ENCODE peak calls at places on chromosomes 7 and 10, in eight cellular contexts. U is CD4-positive, alpha-beta T cell; J is tibial nerve; E is GM13976; G is Calu3; R is stomach; H is endothelial cell; Z is uterus. P is an unnamed sample.

GRCh38 chr10:131682271-131682962 is 218.4 kb upstream of the PPP2R2D start:
- DNase-seq in U (no peak), J (no peak), E (no peak), G (no peak), R (no peak), H (no peak), Z (no peak), P (no peak)

GRCh38 chr10:110207805-110208613 is 604 bp downstream of the MXI1 start:
- DNase-seq in U (peak), J (no peak), E (peak), G (no peak), R (peak), H (peak), Z (peak), P (peak)

GRCh38 chr10:50367732-50368131 is 116.4 kb upstream of the ASAH2 start:
- DNase-seq in U (no peak), J (peak), E (no peak), G (peak), R (no peak), H (peak), Z (no peak), P (peak)

GRCh38 chr10:31593124-31593523 is 274.1 kb downstream of the ZEB1 start:
- DNase-seq in U (no peak), J (no peak), E (no peak), G (no peak), R (no peak), H (no peak), Z (no peak), P (no peak)

GRCh38 chr10:92075829-92076228 is 152.3 kb downstream of the BTAF1 start:
- DNase-seq in U (no peak), J (no peak), E (no peak), G (no peak), R (no peak), H (no peak), Z (no peak), P (no peak)

GRCh38 chr10:32377458-32378370 is 30.8 kb upstream of the EPC1 start:
- DNase-seq in U (no peak), J (peak), E (no peak), G (no peak), R (no peak), H (no peak), Z (peak), P (peak)

GRCh38 chr10:11578802-11579255 is 32.6 kb downstream of the USP6NL start:
- DNase-seq in U (no peak), J (no peak), E (peak), G (no peak), R (no peak), H (no peak), Z (no peak), P (no peak)

GRCh38 chr7:130793855-130794618 is 60.0 kb upstream of the KLF14 start:
- DNase-seq in U (no peak), J (peak), E (no peak), G (peak), R (no peak), H (no peak), Z (no peak), P (peak)

GRCh38 chr10:91077549-91078017 is 142.9 kb upstream of the PCGF5 start:
- DNase-seq in U (no peak), J (peak), E (no peak), G (peak), R (peak), H (no peak), Z (peak), P (peak)

GRCh38 chr7:157235357-157236018 is 96.8 kb downstream of the UBE3C start:
- DNase-seq in U (no peak), J (no peak), E (no peak), G (no peak), R (no peak), H (no peak), Z (no peak), P (no peak)

GRCh38 chr10:64430690-64431323 is 909.6 kb downstream of the REEP3 start:
- DNase-seq in U (no peak), J (no peak), E (no peak), G (peak), R (no peak), H (peak), Z (no peak), P (peak)

GRCh38 chr7:8871716-8872115 is 438.3 kb downstream of the NXPH1 start:
- DNase-seq in U (no peak), J (no peak), E (no peak), G (no peak), R (no peak), H (no peak), Z (no peak), P (no peak)

GRCh38 chr7:25864511-25864910 is 287.5 kb upstream of the NFE2L3 start:
- DNase-seq in U (no peak), J (no peak), E (no peak), G (no peak), R (no peak), H (no peak), Z (no peak), P (no peak)

GRCh38 chr7:75719626-75720025 is 19.1 kb downstream of the HIP1 start:
- DNase-seq in U (no peak), J (no peak), E (no peak), G (no peak), R (no peak), H (no peak), Z (no peak), P (no peak)

GRCh38 chr7:7858559-7858958 is 110.0 kb upstream of the GLCCI1 start:
- DNase-seq in U (no peak), J (no peak), E (no peak), G (no peak), R (no peak), H (no peak), Z (no peak), P (no peak)

GRCh38 chr10:30625110-30625509 is 4.4 kb downstream of the LYZL2 start:
- DNase-seq in U (no peak), J (no peak), E (no peak), G (no peak), R (no peak), H (no peak), Z (no peak), P (no peak)

GRCh38 chr10:73647211-73647874 is 6.1 kb upstream of the MYOZ1 start:
- DNase-seq in U (no peak), J (peak), E (peak), G (no peak), R (peak), H (peak), Z (peak), P (no peak)

GRCh38 chr10:38010150-38010903 is at the start of gene ZNF33A:
- DNase-seq in U (peak), J (peak), E (peak), G (peak), R (peak), H (peak), Z (peak), P (peak)
- TF ChIP-seq CTCF in U (no peak), J (no peak), E (no peak), G (no peak), R (no peak), H (no peak), Z (no peak), P (no peak)

GRCh38 chr10:87622290-87623004 is 37.2 kb upstream of the PAPSS2 start:
- DNase-seq in U (no peak), J (no peak), E (no peak), G (no peak), R (no peak), H (no peak), Z (no peak), P (no peak)
- TF ChIP-seq CTCF in U (no peak), J (no peak), E (no peak), G (no peak), R (no peak), H (no peak), Z (no peak), P (no peak)

GRCh38 chr7:100157334-100158228 is 942 bp downstream of the TRAPPC14 start:
- DNase-seq in U (no peak), J (peak), E (peak), G (no peak), R (no peak), H (peak), Z (peak), P (peak)
- TF ChIP-seq CTCF in U (no peak), J (no peak), E (no peak), G (no peak), R (no peak), H (no peak), Z (no peak), P (no peak)

GRCh38 chr10:28738200-28738599 is 60.9 kb downstream of the BAMBI start:
- DNase-seq in U (no peak), J (no peak), E (no peak), G (no peak), R (no peak), H (no peak), Z (no peak), P (no peak)
- TF ChIP-seq CTCF in U (no peak), J (no peak), E (no peak), G (no peak), R (no peak), H (peak), Z (no peak), P (no peak)

GRCh38 chr7:42617781-42618457 is 294.0 kb downstream of the C7orf25 start:
- DNase-seq in U (no peak), J (no peak), E (no peak), G (no peak), R (no peak), H (no peak), Z (no peak), P (no peak)
- TF ChIP-seq CTCF in U (no peak), J (no peak), E (no peak), G (no peak), R (no peak), H (no peak), Z (no peak), P (no peak)

GRCh38 chr10:70379581-70380176 is 2.7 kb downstream of the LRRC20 start:
- DNase-seq in U (no peak), J (no peak), E (peak), G (no peak), R (no peak), H (no peak), Z (no peak), P (peak)

GRCh38 chr10:70376436-70377378 is 5.7 kb downstream of the LRRC20 start:
- DNase-seq in U (no peak), J (no peak), E (no peak), G (no peak), R (no peak), H (no peak), Z (no peak), P (no peak)

GRCh38 chr10:70380350-70381135 is 1.9 kb downstream of the LRRC20 start:
- DNase-seq in U (no peak), J (no peak), E (no peak), G (no peak), R (no peak), H (no peak), Z (no peak), P (no peak)

GRCh38 chr10:70378122-70378521 is 4.3 kb downstream of the LRRC20 start:
- DNase-seq in U (no peak), J (no peak), E (no peak), G (peak), R (no peak), H (no peak), Z (peak), P (peak)

GRCh38 chr10:70381491-70382421 is 669 bp downstream of the LRRC20 start:
- DNase-seq in U (peak), J (no peak), E (peak), G (peak), R (peak), H (peak), Z (peak), P (no peak)
- TF ChIP-seq CTCF in U (no peak), J (no peak), E (no peak), G (no peak), R (no peak), H (no peak), Z (no peak), P (no peak)

GRCh38 chr10:26860542-26861325 is at the start of gene ABI1:
- DNase-seq in U (peak), J (peak), E (peak), G (peak), R (peak), H (peak), Z (peak), P (peak)
- TF ChIP-seq CTCF in U (no peak), J (peak), E (peak), G (no peak), R (no peak), H (no peak), Z (peak), P (no peak)

GRCh38 chr7:19989906-19990305 is 216.5 kb upstream of the TMEM196 start:
- DNase-seq in U (no peak), J (no peak), E (no peak), G (no peak), R (no peak), H (no peak), Z (no peak), P (no peak)

GRCh38 chr7:19982841-19983835 is 209.7 kb upstream of the TMEM196 start:
- DNase-seq in U (no peak), J (peak), E (no peak), G (peak), R (no peak), H (peak), Z (peak), P (peak)

GRCh38 chr7:19988860-19989259 is 215.4 kb upstream of the TMEM196 start:
- DNase-seq in U (no peak), J (no peak), E (no peak), G (no peak), R (no peak), H (no peak), Z (no peak), P (no peak)

GRCh38 chr7:19984231-19984632 is 210.8 kb upstream of the TMEM196 start:
- DNase-seq in U (no peak), J (no peak), E (no peak), G (no peak), R (no peak), H (peak), Z (no peak), P (no peak)
- TF ChIP-seq CTCF in U (no peak), J (no peak), E (no peak), G (no peak), R (no peak), H (no peak), Z (no peak), P (no peak)

GRCh38 chr7:99310004-99310403 is 15.7 kb upstream of the ARPC1A start:
- DNase-seq in U (no peak), J (no peak), E (no peak), G (no peak), R (no peak), H (no peak), Z (no peak), P (no peak)

GRCh38 chr7:99313204-99313573 is 12.5 kb upstream of the ARPC1A start:
- DNase-seq in U (no peak), J (no peak), E (no peak), G (no peak), R (no peak), H (no peak), Z (no peak), P (no peak)

GRCh38 chr7:99311702-99312101 is 14.0 kb upstream of the ARPC1A start:
- DNase-seq in U (no peak), J (no peak), E (no peak), G (no peak), R (no peak), H (no peak), Z (no peak), P (peak)

GRCh38 chr7:99312316-99313203 is 13.1 kb upstream of the ARPC1A start:
- DNase-seq in U (peak), J (peak), E (peak), G (peak), R (peak), H (peak), Z (peak), P (peak)

GRCh38 chr7:99314504-99314903 is 11.2 kb upstream of the ARPC1A start:
- DNase-seq in U (no peak), J (no peak), E (peak), G (no peak), R (peak), H (no peak), Z (no peak), P (peak)
- TF ChIP-seq CTCF in U (no peak), J (no peak), E (no peak), G (no peak), R (no peak), H (no peak), Z (no peak), P (no peak)

GRCh38 chr10:89469517-89469916 is 55.1 kb downstream of the IFIT5 start:
- DNase-seq in U (no peak), J (no peak), E (no peak), G (no peak), R (no peak), H (no peak), Z (no peak), P (no peak)

GRCh38 chr10:89463846-89464537 is 49.6 kb downstream of the IFIT5 start:
- DNase-seq in U (no peak), J (no peak), E (no peak), G (no peak), R (no peak), H (no peak), Z (no peak), P (no peak)

GRCh38 chr10:89468625-89469024 is 54.3 kb downstream of the IFIT5 start:
- DNase-seq in U (no peak), J (no peak), E (no peak), G (peak), R (no peak), H (no peak), Z (no peak), P (no peak)

GRCh38 chr10:89465196-89465595 is 50.8 kb downstream of the IFIT5 start:
- DNase-seq in U (no peak), J (no peak), E (no peak), G (no peak), R (no peak), H (no peak), Z (no peak), P (no peak)

DNA sequence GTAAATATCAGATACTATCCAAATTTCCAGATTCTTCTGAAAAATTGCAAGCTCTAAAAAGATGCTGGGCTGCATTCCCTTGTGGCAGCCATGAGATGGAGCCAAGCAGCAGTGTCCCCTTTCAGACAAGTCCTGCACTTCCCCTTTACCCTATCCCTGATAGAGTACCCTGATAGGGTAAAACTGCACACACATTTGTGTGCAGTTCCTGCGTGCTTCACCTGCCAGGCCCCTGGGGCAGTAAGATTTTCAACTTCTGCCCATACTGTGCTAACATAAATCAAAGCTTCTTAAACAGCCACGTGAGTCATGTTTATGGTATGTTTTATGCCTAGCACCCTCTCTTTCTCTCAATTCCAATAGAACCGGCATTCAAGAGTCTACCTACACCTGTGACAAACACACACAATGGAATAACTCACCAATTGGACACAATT is 52.2 kb downstream of the IFIT5 start:
- DNase-seq in U (no peak), J (no peak), E (no peak), G (peak), R (no peak), H (no peak), Z (no peak), P (peak)
- TF ChIP-seq CTCF in U (no peak), J (peak), E (no peak), G (no peak), R (no peak), H (no peak), Z (peak), P (peak)

P was measured in MCF 10A.